ENCODE peak calls at places on chromosomes 13 and 19, in five cellular contexts. L is psoas muscle, W is body of pancreas, U is colonic mucosa, D is A549. G is an unnamed sample.

GRCh38 chr19:36605101-36605838 is at the start of gene ZNF382:
- DNase-seq in L (peak; percentile 76), W (peak; percentile 74), U (peak; percentile 63), D (no peak), G (peak; percentile 13)

GRCh38 chr13:48504606-48505369 is 28.1 kb downstream of the RCBTB2 start:
- DNase-seq in L (no peak), W (no peak), U (no peak), D (no peak), G (no peak)

GRCh38 chr13:50243926-50244325 is 228.7 kb downstream of the KCNRG start:
- DNase-seq in L (no peak), W (no peak), U (no peak), D (no peak), G (no peak)

GRCh38 chr13:76778906-76779305 is 107.3 kb downstream of the KCTD12 start:
- DNase-seq in L (no peak), W (no peak), U (no peak), D (no peak), G (no peak)

GRCh38 chr19:19224852-19225494 is 13.2 kb downstream of the NCAN start:
- DNase-seq in L (peak; percentile 67), W (peak; percentile 79), U (peak; percentile 80), D (peak; percentile 92), G (peak; percentile 4)

GRCh38 chr13:30154931-30155330 is 152.4 kb downstream of the KATNAL1 start:
- DNase-seq in L (no peak), W (no peak), U (no peak), D (no peak), G (no peak)

GRCh38 chr19:18441804-18442788 is 4.2 kb upstream of the ISYNA1 start:
- DNase-seq in L (no peak), W (no peak), U (no peak), D (no peak), G (no peak)

GRCh38 chr13:99359493-99359892 is 52.3 kb upstream of the GPR183 start:
- DNase-seq in L (no peak), W (no peak), U (no peak), D (no peak), G (no peak)

GRCh38 chr13:48125794-48126228 is 30.9 kb upstream of the MED4 start:
- DNase-seq in L (no peak), W (no peak), U (no peak), D (no peak), G (no peak)

GRCh38 chr19:18233224-18233825 is 7.1 kb upstream of the PDE4C start:
- DNase-seq in L (peak; percentile 66), W (peak; percentile 63), U (peak; percentile 52), D (peak; percentile 69), G (no peak)

GRCh38 chr19:10027158-10027997 is 14.1 kb downstream of the RDH8 start:
- DNase-seq in L (peak; percentile 96), W (peak; percentile 98), U (peak; percentile 96), D (peak; percentile 81), G (peak; percentile 82)

GRCh38 chr19:2047076-2047448 is 4.0 kb downstream of the MKNK2 start:
- DNase-seq in L (no peak), W (no peak), U (no peak), D (no peak), G (no peak)

GRCh38 chr19:6480843-6481415 is 658 bp downstream of the DENND1C start:
- DNase-seq in L (no peak), W (no peak), U (no peak), D (no peak), G (no peak)

GRCh38 chr13:94706854-94707399 is 5.4 kb downstream of the SOX21 start:
- DNase-seq in L (no peak), W (no peak), U (no peak), D (no peak), G (no peak)

GRCh38 chr13:73056054-73056962 is 2.5 kb upstream of the KLF5 start:
- DNase-seq in L (no peak), W (no peak), U (no peak), D (peak; percentile 56), G (no peak)

GRCh38 chr19:36418287-36419001 is at the start of gene ZFP82:
- DNase-seq in L (peak; percentile 86), W (peak; percentile 79), U (peak; percentile 79), D (peak; percentile 63), G (peak; percentile 27)

GRCh38 chr19:13164370-13165090 is 14.3 kb downstream of the IER2 start:
- DNase-seq in L (peak; percentile 78), W (peak; percentile 52), U (peak; percentile 81), D (no peak), G (no peak)

GRCh38 chr19:35756373-35757230 is at the start of gene HSPB6:
- DNase-seq in L (peak; percentile 92), W (peak; percentile 49), U (peak; percentile 51), D (no peak), G (no peak)

GRCh38 chr19:2540646-2541454 is 64.9 kb downstream of the GADD45B start:
- DNase-seq in L (peak; percentile 95), W (peak; percentile 83), U (peak; percentile 72), D (peak; percentile 87), G (peak; percentile 95)

GRCh38 chr13:100388923-100389322 is 199.7 kb downstream of the GGACT start:
- DNase-seq in L (no peak), W (no peak), U (no peak), D (no peak), G (no peak)

GRCh38 chr19:56405062-56405461 is 930 bp downstream of the ZNF583 start:
- DNase-seq in L (no peak), W (no peak), U (no peak), D (no peak), G (no peak)

GRCh38 chr19:4981681-4981958 is 12.7 kb downstream of the KDM4B start:
- DNase-seq in L (no peak), W (no peak), U (no peak), D (no peak), G (no peak)

GRCh38 chr19:30256510-30256850 is 115.7 kb upstream of the ZNF536 start:
- DNase-seq in L (no peak), W (no peak), U (no peak), D (no peak), G (no peak)

GRCh38 chr19:1103691-1104451 is at the start of gene GPX4:
- DNase-seq in L (peak; percentile 100), W (peak; percentile 99), U (peak; percentile 99), D (peak; percentile 89), G (peak; percentile 99)

GRCh38 chr19:40431698-40432097 is 5.9 kb upstream of the SERTAD1 start:
- DNase-seq in L (no peak), W (no peak), U (no peak), D (no peak), G (no peak)
- H3K27ac ChIP-seq in L (peak overlapping the region; percentile 92), W (no peak overlapping the region), U (no peak overlapping the region), D (no peak overlapping the region), G (no peak overlapping the region)

GRCh38 chr19:38685666-38686529 is 38.4 kb downstream of the ACTN4 start:
- DNase-seq in L (no peak), W (peak; percentile 51), U (no peak), D (peak; percentile 94), G (no peak)
- TF ChIP-seq CTCF in L (peak; percentile 51), W (peak; percentile 65), U (peak; percentile 31), D (peak; percentile 43), G (peak; percentile 72)

DNA sequence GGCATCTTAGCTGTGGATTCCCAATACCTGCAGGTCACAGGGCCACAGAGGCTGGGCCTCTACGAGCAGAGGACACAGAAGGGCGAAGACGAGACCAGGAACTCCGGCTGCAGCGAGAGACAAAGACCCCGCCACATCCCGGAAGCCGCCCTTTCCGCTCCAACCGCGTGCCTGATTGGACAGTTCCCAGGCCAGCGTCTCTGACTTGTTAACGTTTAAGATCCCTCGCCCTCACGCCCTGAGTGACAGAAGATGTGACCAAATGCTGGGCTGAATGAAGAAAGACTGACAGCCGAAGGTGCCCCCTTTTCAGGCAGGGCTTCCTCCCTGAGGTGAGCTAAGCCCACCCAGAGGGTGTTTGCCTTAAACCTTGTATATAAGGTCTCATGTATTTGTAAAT is at the start of gene ZNF98:
- DNase-seq in L (peak; percentile 62), W (peak; percentile 75), U (no peak), D (no peak), G (no peak)
- H3K4me3 ChIP-seq in L (no peak within 1 kb of the TSS), W (no peak within 1 kb of the TSS), U (no peak within 1 kb of the TSS), D (no peak within 1 kb of the TSS), G (no peak within 1 kb of the TSS)

GRCh38 chr13:33232883-33233282 is 52.7 kb downstream of the STARD13 start:
- DNase-seq in L (no peak), W (no peak), U (no peak), D (no peak), G (no peak)

GRCh38 chr13:33235564-33235963 is 50.0 kb downstream of the STARD13 start:
- DNase-seq in L (no peak), W (no peak), U (no peak), D (no peak), G (no peak)

GRCh38 chr13:33235078-33235477 is 50.5 kb downstream of the STARD13 start:
- DNase-seq in L (no peak), W (no peak), U (no peak), D (no peak), G (no peak)

GRCh38 chr13:33233547-33233946 is 52.0 kb downstream of the STARD13 start:
- DNase-seq in L (no peak), W (peak; percentile 43), U (no peak), D (no peak), G (no peak)

DNA sequence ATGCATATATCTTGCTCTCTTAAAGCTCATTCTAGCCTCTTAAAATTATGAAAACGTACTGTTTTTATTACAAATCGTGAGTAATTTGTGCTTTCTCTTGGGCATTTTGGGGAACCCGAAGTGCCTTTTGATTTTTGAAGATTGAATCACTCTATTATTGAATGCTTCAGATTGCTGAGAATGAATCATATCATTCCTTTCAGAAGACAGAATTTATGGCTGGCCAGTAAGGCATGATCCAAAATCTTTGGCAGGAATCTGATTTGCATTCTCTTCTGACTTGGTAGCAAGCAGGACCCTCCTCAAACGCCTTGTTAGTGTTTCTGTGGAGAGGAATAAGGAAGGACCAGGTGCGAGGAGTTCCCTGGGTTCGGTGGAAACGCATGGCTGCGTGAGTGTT is 49.5 kb downstream of the STARD13 start:
- DNase-seq in L (no peak), W (no peak), U (no peak), D (no peak), G (no peak)
- H3K27ac ChIP-seq in L (no peak overlapping the region), W (peak overlapping the region; percentile 73), U (no peak overlapping the region), D (peak overlapping the region; percentile 18), G (peak overlapping the region; percentile 76)

GRCh38 chr13:64446372-64446771 is 2783.8 kb downstream of the PCDH9 start:
- DNase-seq in L (no peak), W (no peak), U (no peak), D (peak; percentile 1), G (no peak)
- TF ChIP-seq CTCF in L (no peak), W (no peak), U (no peak), D (peak; percentile 38), G (peak; percentile 35)

GRCh38 chr19:3823345-3823704 is 37.1 kb upstream of the MATK start:
- DNase-seq in L (no peak), W (no peak), U (no peak), D (no peak), G (no peak)

GRCh38 chr19:3822683-3823344 is 36.6 kb upstream of the MATK start:
- DNase-seq in L (no peak), W (no peak), U (no peak), D (no peak), G (no peak)

GRCh38 chr19:3819989-3820388 is 33.8 kb upstream of the MATK start:
- DNase-seq in L (no peak), W (no peak), U (no peak), D (no peak), G (no peak)

GRCh38 chr19:3821857-3822364 is 35.7 kb upstream of the MATK start:
- DNase-seq in L (peak; percentile 73), W (peak; percentile 69), U (peak; percentile 72), D (peak; percentile 60), G (no peak)

GRCh38 chr19:3821156-3821555 is 35.0 kb upstream of the MATK start:
- DNase-seq in L (no peak), W (peak; percentile 24), U (no peak), D (peak; percentile 59), G (no peak)
- H3K4me3 ChIP-seq in L (no peak overlapping the region), W (no peak overlapping the region), U (no peak overlapping the region), D (no peak overlapping the region), G (no peak overlapping the region)